ENCODE peak calls at places on chromosomes 16 and 17, in eight cellular contexts. F, E, P, S, W, U, V and A are unnamed samples.

GRCh38 chr17:8225813-8226535 is 15.6 kb upstream of the AURKB start:
- DNase-seq in U (peak; percentile 78), F (peak; percentile 87), V (peak; percentile 93), W (peak; percentile 89), E (peak; percentile 49), P (peak; percentile 96), S (peak; percentile 23), A (peak; percentile 74)

GRCh38 chr17:45792995-45793755 is 9.1 kb downstream of the CRHR1 start:
- DNase-seq in F (no peak), U (no peak), P (no peak), S (no peak), E (no peak), W (no peak), V (no peak), A (no peak)

GRCh38 chr17:39700148-39700987 is 504 bp downstream of the ERBB2 start:
- DNase-seq in V (no peak), F (no peak), S (no peak), U (peak; percentile 38), E (no peak), P (no peak), W (no peak), A (no peak)

GRCh38 chr17:9783012-9783411 is 8.4 kb downstream of the DHRS7C start:
- DNase-seq in U (no peak), E (no peak), V (no peak), W (no peak), S (no peak), P (no peak), F (no peak), A (no peak)

GRCh38 chr17:82933006-82933310 is 93.1 kb upstream of the ZNF750 start:
- DNase-seq in P (no peak), U (no peak), W (no peak), E (no peak), F (no peak), V (no peak), S (no peak), A (no peak)

GRCh38 chr17:53061446-53061845 is 761.3 kb upstream of the KIF2B start:
- DNase-seq in F (no peak), U (no peak), V (no peak), W (no peak), P (no peak), S (no peak), E (no peak), A (no peak)

GRCh38 chr17:78748730-78749317 is 33.2 kb downstream of the CYTH1 start:
- DNase-seq in P (peak; percentile 79), F (peak; percentile 96), V (no peak), W (peak; percentile 88), E (peak; percentile 73), U (peak; percentile 39), S (peak; percentile 33), A (no peak)

GRCh38 chr17:41586863-41587495 is at the start of gene KRT14:
- DNase-seq in U (no peak), E (no peak), V (no peak), W (no peak), S (no peak), F (no peak), P (no peak), A (no peak)

GRCh38 chr16:54193656-54194007 is 93.0 kb downstream of the IRX3 start:
- DNase-seq in E (no peak), W (peak; percentile 37), S (peak; percentile 77), F (peak; percentile 95), P (peak; percentile 65), U (peak; percentile 68), V (no peak), A (peak; percentile 59)

GRCh38 chr17:45127583-45128300 is 4.6 kb downstream of the PLCD3 start:
- DNase-seq in E (no peak), U (peak; percentile 47), V (no peak), F (peak; percentile 29), S (no peak), P (peak; percentile 73), W (no peak), A (no peak)

GRCh38 chr17:16428098-16428882 is 12.9 kb downstream of the TRPV2 start:
- DNase-seq in W (no peak), V (no peak), P (no peak), F (peak; percentile 64), U (peak; percentile 60), E (no peak), S (no peak), A (no peak)

GRCh38 chr16:66970775-66971725 is 10.0 kb downstream of the CES3 start:
- DNase-seq in S (no peak), P (peak; percentile 79), V (no peak), W (no peak), F (no peak), U (peak; percentile 74), E (no peak), A (no peak)

GRCh38 chr16:84281077-84281476 is 13.6 kb upstream of the WFDC1 start:
- DNase-seq in S (no peak), F (peak; percentile 18), V (no peak), W (peak; percentile 53), P (no peak), U (peak; percentile 38), E (no peak), A (peak; percentile 78)

GRCh38 chr17:41885733-41886132 is 20.5 kb upstream of the KLHL11 start:
- DNase-seq in E (no peak), F (peak; percentile 36), S (no peak), V (no peak), P (no peak), W (no peak), U (no peak), A (no peak)

GRCh38 chr16:31700530-31701388 is 172.8 kb upstream of the ZNF267 start:
- DNase-seq in S (peak; percentile 95), U (peak; percentile 38), V (no peak), W (peak; percentile 92), P (no peak), F (peak; percentile 72), E (peak; percentile 79), A (no peak)

GRCh38 chr16:71929048-71929447 is 33.7 kb downstream of the IST1 start:
- DNase-seq in W (no peak), E (no peak), V (no peak), P (peak; percentile 73), F (no peak), U (peak; percentile 89), S (no peak), A (no peak)

GRCh38 chr16:22357635-22357971 is 16.8 kb downstream of the CDR2 start:
- DNase-seq in W (peak; percentile 80), E (no peak), S (no peak), P (no peak), U (no peak), F (no peak), V (no peak), A (no peak)

GRCh38 chr16:66717112-66717675 is 20.7 kb upstream of the CMTM4 start:
- DNase-seq in P (peak; percentile 58), W (peak; percentile 18), F (peak; percentile 74), E (no peak), V (no peak), U (peak; percentile 62), S (no peak), A (no peak)

GRCh38 chr17:10649031-10649430 is 8.1 kb downstream of the MYH3 start:
- DNase-seq in F (no peak), E (no peak), S (no peak), V (no peak), U (peak; percentile 55), W (no peak), P (peak; percentile 23), A (no peak)